ENCODE peak calls at places on chromosomes 3 and 15, in four cellular contexts. J, T, H and E are unnamed samples.
A peak's percentile ranks its signal among the peaks of the same experiment; 100 is the strongest.

GRCh38 chr3:12229144-12229871 is 59.6 kb upstream of the PPARG start:
- DNase-seq in H (no peak), J (no peak), T (no peak), E (no peak)

GRCh38 chr15:49747340-49747739 is 126.5 kb downstream of the DTWD1 start:
- DNase-seq in H (no peak), J (no peak), T (no peak), E (no peak)

GRCh38 chr3:124033360-124034015 is 41.6 kb upstream of the ROPN1 start:
- DNase-seq in H (no peak), J (peak; percentile 28), T (no peak), E (no peak)

GRCh38 chr3:101292027-101292426 is 28.3 kb downstream of the IMPG2 start:
- DNase-seq in J (no peak), H (no peak), T (no peak), E (no peak)

GRCh38 chr3:63991666-63992065 is 31.6 kb downstream of the PSMD6 start:
- DNase-seq in J (no peak), T (no peak), H (no peak), E (no peak)

GRCh38 chr3:148238421-148238821 is 459.3 kb upstream of the AGTR1 start:
- DNase-seq in T (no peak), J (no peak), H (no peak), E (no peak)

GRCh38 chr3:64939747-64940450 is 252.1 kb upstream of the ADAMTS9 start:
- DNase-seq in H (no peak), T (no peak), J (no peak), E (no peak)

GRCh38 chr3:72579191-72579580 is 269.1 kb downstream of the SHQ1 start:
- DNase-seq in J (no peak), H (no peak), T (no peak), E (no peak)

GRCh38 chr3:141445990-141446389 is 40.8 kb upstream of the RASA2 start:
- DNase-seq in T (no peak), H (no peak), J (no peak), E (no peak)

GRCh38 chr3:130901463-130902204 is 7.8 kb downstream of the ATP2C1 start:
- DNase-seq in J (no peak), H (no peak), T (no peak), E (no peak)

GRCh38 chr3:8443829-8444791 is 57.5 kb upstream of the LMCD1 start:
- DNase-seq in H (no peak), J (peak; percentile 69), T (no peak), E (peak; percentile 55)

GRCh38 chr15:77504310-77504709 is 83.6 kb downstream of the HMG20A start:
- DNase-seq in T (no peak), J (no peak), H (no peak), E (peak; percentile 45)

GRCh38 chr3:177606891-177607290 is 409.6 kb upstream of the TBL1XR1 start:
- DNase-seq in J (no peak), T (no peak), H (no peak), E (no peak)

GRCh38 chr15:76340198-76340801 is 3.7 kb downstream of the ISL2 start:
- DNase-seq in T (no peak), J (no peak), H (no peak), E (peak; percentile 68)

GRCh38 chr3:14286887-14287496 is 108.4 kb downstream of the LSM3 start:
- DNase-seq in H (no peak), J (no peak), T (no peak), E (no peak)

GRCh38 chr3:35946121-35946856 is 307.0 kb downstream of the ARPP21 start:
- DNase-seq in H (no peak), T (no peak), J (no peak), E (no peak)

GRCh38 chr3:173826416-173826815 is 428.9 kb downstream of the NLGN1 start:
- DNase-seq in J (no peak), T (no peak), H (no peak), E (no peak)